ENCODE peak calls at places on chromosomes 4 and X, in seven cellular contexts. P is A549, Z is tibial artery, R is HepG2, F is PC-3, U is heart left ventricle, M is Panc1. C is an unnamed sample. For H3K4me1, the result is how much of the 10 kb centered on the place peaks cover.

GRCh38 chr4:101419324-101420135 is 72.2 kb upstream of the PPP3CA start:
- DNase-seq in P (no peak), Z (no peak), R (no peak), F (peak), U (no peak), M (no peak), C (no peak)

GRCh38 chrX:102976290-102976689 is 39.2 kb downstream of the RAB40AL start:
- DNase-seq in P (no peak), Z (no peak), R (no peak), F (peak), U (no peak), M (no peak), C (no peak)

GRCh38 chr4:114879916-114880315 is 233.5 kb downstream of the NDST4 start:
- DNase-seq in P (no peak), Z (no peak), R (no peak), F (no peak), U (no peak), M (no peak), C (no peak)

GRCh38 chrX:72101597-72102037 is 30.1 kb downstream of the RTL5 start:
- DNase-seq in P (no peak), Z (no peak), R (no peak), F (no peak), U (no peak), M (no peak), C (no peak)

GRCh38 chr4:13524504-13525243 is 19.6 kb downstream of the NKX3-2 start:
- DNase-seq in P (no peak), Z (no peak), R (no peak), F (no peak), U (no peak), M (no peak), C (no peak)

GRCh38 chr4:7754565-7755262 is 184.9 kb downstream of the AFAP1 start:
- DNase-seq in P (no peak), Z (no peak), R (no peak), F (no peak), U (peak), M (no peak), C (no peak)

GRCh38 chr4:109930872-109931271 is 18.2 kb downstream of the EGF start:
- DNase-seq in P (no peak), Z (no peak), R (no peak), F (no peak), U (no peak), M (no peak), C (no peak)

GRCh38 chr4:109472343-109472761 is 38.7 kb downstream of the SEC24B start:
- DNase-seq in P (peak), Z (no peak), R (no peak), F (peak), U (no peak), M (no peak), C (no peak)

GRCh38 chrX:12007881-12008280 is 130.4 kb upstream of the FRMPD4 start:
- DNase-seq in P (peak), Z (no peak), R (no peak), F (peak), U (no peak), M (no peak), C (no peak)

GRCh38 chr4:2251795-2252529 is 9.9 kb downstream of the MXD4 start:
- DNase-seq in P (no peak), Z (peak), R (no peak), F (no peak), U (peak), M (no peak), C (no peak)

GRCh38 chr4:133178960-133179359 is 29.9 kb downstream of the PCDH10 start:
- DNase-seq in P (no peak), Z (no peak), R (no peak), F (no peak), U (no peak), M (no peak), C (no peak)

GRCh38 chr4:87239821-87240220 is 19.4 kb upstream of the KLHL8 start:
- DNase-seq in P (peak), Z (no peak), R (no peak), F (peak), U (no peak), M (no peak), C (no peak)

GRCh38 chrX:12403474-12404082 is 265.3 kb downstream of the FRMPD4 start:
- DNase-seq in P (no peak), Z (no peak), R (no peak), F (no peak), U (no peak), M (no peak), C (no peak)

GRCh38 chr4:181261279-181261678 is 981.9 kb upstream of the TENM3 start:
- DNase-seq in P (no peak), Z (no peak), R (no peak), F (no peak), U (no peak), M (no peak), C (no peak)

GRCh38 chr4:71360844-71361243 is 22.0 kb downstream of the SLC4A4 start:
- DNase-seq in P (no peak), Z (no peak), R (no peak), F (no peak), U (no peak), M (no peak), C (peak)

GRCh38 chr4:19675172-19675811 is 576.4 kb upstream of the SLIT2 start:
- DNase-seq in P (no peak), Z (no peak), R (no peak), F (no peak), U (no peak), M (no peak), C (no peak)

GRCh38 chrX:25144043-25144940 is 128.5 kb upstream of the ARX start:
- DNase-seq in P (peak), Z (peak), R (peak), F (peak), U (no peak), M (peak), C (peak)

GRCh38 chr4:181676546-181676945 is 566.7 kb upstream of the TENM3 start:
- DNase-seq in P (no peak), Z (no peak), R (no peak), F (no peak), U (no peak), M (no peak), C (no peak)

GRCh38 chr4:56183344-56183959 is 203.8 kb downstream of the AASDH start:
- DNase-seq in P (peak), Z (no peak), R (no peak), F (no peak), U (no peak), M (no peak), C (no peak)

GRCh38 chrX:152061083-152061482 is 77.3 kb downstream of the MAGEA10 start:
- DNase-seq in P (no peak), Z (no peak), R (no peak), F (no peak), U (no peak), M (no peak), C (no peak)

GRCh38 chr4:56976283-56976877 is 1.0 kb downstream of the NOA1 start:
- DNase-seq in P (no peak), Z (no peak), R (peak), F (no peak), U (no peak), M (no peak), C (no peak)

DNA sequence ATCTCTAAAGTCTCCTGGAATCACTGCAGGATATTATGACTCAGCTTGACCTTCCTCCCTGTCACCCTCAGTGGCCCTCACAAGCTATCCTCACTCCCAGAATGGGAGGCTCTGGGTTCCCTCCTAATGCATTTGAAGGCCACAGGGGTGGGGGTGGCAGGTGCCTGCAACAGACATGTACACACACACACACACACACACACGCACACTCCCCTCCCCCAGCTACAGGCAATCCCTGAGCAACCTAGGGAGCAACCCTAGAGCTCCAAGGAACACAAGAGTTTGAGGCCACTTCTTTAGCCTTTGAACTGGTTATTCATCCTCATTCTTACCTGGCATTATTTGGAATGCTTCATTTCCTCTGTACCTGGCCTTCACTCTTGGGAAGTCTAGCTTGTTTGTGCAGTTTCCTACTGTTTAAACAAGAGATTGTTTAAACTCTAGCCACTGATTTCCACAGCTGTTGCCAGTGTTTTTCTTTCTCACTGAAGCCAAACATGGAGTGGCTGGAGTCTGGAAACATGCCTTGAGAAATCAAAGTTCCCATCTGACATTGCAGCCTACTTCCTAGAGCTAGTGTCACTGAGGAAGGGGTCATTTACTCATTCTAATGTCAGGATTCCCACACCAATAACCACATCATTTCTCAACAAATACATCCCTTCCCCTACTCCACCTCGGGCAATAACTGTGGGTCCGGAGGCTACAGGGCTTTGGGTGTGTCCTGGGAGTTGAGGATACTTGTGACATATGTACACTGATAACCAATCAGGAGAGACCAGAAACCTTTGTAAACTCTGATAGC is 37.7 kb downstream of the MAOA start:
- DNase-seq in P (peak), Z (no peak), R (peak), F (peak), U (no peak), M (no peak), C (peak)
- H3K4me1 ChIP-seq in P (under half), Z (under half), R (half or more), F (under half), U (under half), M (under half), C (under half)

GRCh38 chrX:3713937-3714434 is 537 bp upstream of the PRKX start:
- DNase-seq in P (no peak), Z (no peak), R (no peak), F (peak), U (no peak), M (no peak), C (peak)
- H3K4me1 ChIP-seq in P (under half), Z (under half), R (under half), F (under half), U (under half), M (under half), C (under half)

GRCh38 chrX:49269768-49270248 is at the start of gene PPP1R3F:
- DNase-seq in P (no peak), Z (no peak), R (no peak), F (no peak), U (no peak), M (no peak), C (peak)
- H3K4me1 ChIP-seq in P (under half), Z (under half), R (under half), F (under half), U (under half), M (under half), C (under half)

GRCh38 chr4:40245794-40246546 is 49.1 kb downstream of the RHOH start:
- DNase-seq in P (no peak), Z (no peak), R (no peak), F (no peak), U (no peak), M (no peak), C (no peak)
- H3K4me1 ChIP-seq in P (under half), Z (under half), R (under half), F (under half), U (under half), M (under half), C (under half)

GRCh38 chr4:5892321-5893012 is 419 bp downstream of the CRMP1 start:
- DNase-seq in P (no peak), Z (no peak), R (no peak), F (no peak), U (no peak), M (no peak), C (no peak)

GRCh38 chr4:5894266-5894665 is 1.4 kb upstream of the CRMP1 start:
- DNase-seq in P (no peak), Z (no peak), R (no peak), F (no peak), U (no peak), M (no peak), C (no peak)

GRCh38 chr4:5893013-5893580 is at the start of gene CRMP1:
- DNase-seq in P (no peak), Z (no peak), R (no peak), F (no peak), U (no peak), M (no peak), C (no peak)

GRCh38 chr4:5895287-5895686 is 2.4 kb upstream of the CRMP1 start:
- DNase-seq in P (no peak), Z (no peak), R (no peak), F (no peak), U (no peak), M (no peak), C (no peak)

GRCh38 chr4:5893591-5893990 is 705 bp upstream of the CRMP1 start:
- DNase-seq in P (no peak), Z (no peak), R (no peak), F (no peak), U (no peak), M (no peak), C (no peak)
- H3K4me1 ChIP-seq in P (under half), Z (under half), R (under half), F (under half), U (under half), M (under half), C (under half)

GRCh38 chrX:150542846-150543229 is 25.6 kb upstream of the MTM1 start:
- DNase-seq in P (no peak), Z (no peak), R (no peak), F (no peak), U (no peak), M (no peak), C (no peak)
- H3K4me1 ChIP-seq in P (under half), Z (under half), R (under half), F (under half), U (under half), M (under half), C (under half)

DNA sequence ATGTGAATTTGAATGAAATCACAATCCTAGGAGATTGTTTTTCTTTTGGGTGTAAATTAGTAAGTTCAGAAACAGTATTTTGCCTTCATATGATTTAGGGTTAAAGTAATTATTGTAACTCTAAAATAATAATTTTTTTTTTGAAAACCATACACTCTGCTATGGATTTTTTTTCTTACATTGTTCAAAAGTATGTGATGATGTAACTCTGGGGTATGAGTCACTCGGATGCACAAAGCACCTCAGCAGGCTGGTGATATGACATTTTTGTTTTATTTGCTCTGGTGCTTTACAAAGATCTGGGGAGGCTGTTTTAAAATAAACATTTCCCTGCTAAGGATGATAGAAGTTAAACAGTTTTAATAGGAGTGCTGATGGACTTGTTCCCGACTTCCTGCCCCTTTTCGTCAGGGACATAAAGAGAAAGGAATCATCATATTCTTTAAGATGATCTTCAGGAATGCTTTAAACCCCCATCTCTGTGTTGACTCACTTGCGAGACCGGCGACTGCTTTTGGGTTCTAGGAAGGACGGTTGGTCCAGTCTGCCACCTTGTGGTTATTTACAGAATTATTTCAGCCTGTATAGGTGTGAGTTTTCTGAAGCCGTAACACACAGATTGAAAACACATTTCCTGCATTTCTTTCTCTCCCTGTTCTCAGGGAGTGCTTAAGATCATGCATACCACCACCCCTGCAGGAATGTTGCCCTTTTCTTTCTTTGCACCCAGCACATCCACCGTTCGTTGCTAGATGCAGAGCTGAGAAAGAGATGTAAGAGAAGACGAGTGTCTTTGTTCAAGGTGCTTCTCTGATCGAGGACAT is 72.5 kb downstream of the RAPGEF2 start:
- DNase-seq in P (peak), Z (peak), R (peak), F (peak), U (no peak), M (peak), C (no peak)
- H3K4me1 ChIP-seq in P (half or more), Z (under half), R (under half), F (under half), U (half or more), M (under half), C (under half)

GRCh38 chr4:1212546-1213335 is 36.2 kb downstream of the CTBP1 start:
- DNase-seq in P (no peak), Z (no peak), R (no peak), F (no peak), U (peak), M (no peak), C (no peak)

GRCh38 chr4:1216076-1216614 is 32.8 kb downstream of the CTBP1 start:
- DNase-seq in P (no peak), Z (no peak), R (no peak), F (no peak), U (no peak), M (no peak), C (no peak)

GRCh38 chr4:1213336-1213995 is 35.5 kb downstream of the CTBP1 start:
- DNase-seq in P (no peak), Z (no peak), R (no peak), F (no peak), U (peak), M (no peak), C (no peak)

GRCh38 chr4:1215347-1216075 is 33.4 kb downstream of the CTBP1 start:
- DNase-seq in P (no peak), Z (no peak), R (no peak), F (no peak), U (no peak), M (no peak), C (peak)

DNA sequence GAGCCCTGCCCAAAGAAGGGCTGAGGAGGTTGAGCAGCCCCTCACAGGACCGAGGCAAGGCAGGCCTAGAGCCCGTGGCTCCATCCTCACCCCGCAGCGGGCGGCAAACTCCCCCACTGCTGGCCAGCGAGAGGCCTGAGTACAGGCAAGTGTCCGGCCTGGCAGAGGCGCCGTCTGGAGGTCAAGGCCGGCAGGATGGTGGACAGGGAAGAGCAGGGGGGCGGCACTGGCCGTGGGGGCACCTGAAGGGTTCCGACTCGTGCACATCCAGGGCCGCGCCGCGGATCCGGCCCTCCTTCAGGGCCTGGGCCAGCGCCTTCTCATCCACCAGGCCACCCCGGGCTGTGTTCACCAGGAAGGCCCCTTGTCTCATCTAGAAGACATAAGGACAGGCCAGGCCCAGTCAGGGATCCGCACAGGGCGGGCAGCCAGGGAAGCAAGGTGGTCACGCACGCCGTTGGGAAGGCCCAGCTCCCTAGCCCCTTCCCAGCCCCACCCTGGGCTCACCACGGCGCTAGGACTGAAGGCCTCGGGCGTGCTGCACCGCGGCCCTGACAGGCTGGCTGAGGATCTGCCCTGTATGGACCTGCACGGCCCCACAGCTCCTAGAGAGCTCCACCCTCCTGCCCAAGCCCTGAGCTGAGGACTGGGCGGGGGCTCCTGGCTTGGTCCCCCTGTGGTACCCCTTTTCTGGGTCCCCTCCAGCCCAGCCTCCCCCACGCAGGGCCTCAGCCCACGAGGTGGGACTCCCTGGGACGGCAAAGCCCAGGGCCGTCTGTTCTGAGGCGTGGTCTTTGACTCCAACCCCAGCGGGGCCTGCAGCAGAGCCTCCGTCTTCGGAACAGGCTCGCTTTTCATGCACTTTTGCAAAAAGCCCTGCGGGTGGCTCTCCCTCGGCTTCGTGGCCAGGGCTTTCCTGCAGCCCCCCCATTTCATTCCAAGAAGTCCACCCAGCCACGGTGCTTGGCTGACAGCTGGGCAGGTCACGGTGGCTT is 34.5 kb downstream of the CTBP1 start:
- DNase-seq in P (no peak), Z (no peak), R (no peak), F (no peak), U (peak), M (no peak), C (no peak)
- H3K4me1 ChIP-seq in P (under half), Z (under half), R (under half), F (under half), U (half or more), M (under half), C (under half)

GRCh38 chr4:111957131-111957530 is 188.1 kb upstream of the FAM241A start:
- DNase-seq in P (no peak), Z (no peak), R (no peak), F (no peak), U (no peak), M (no peak), C (no peak)

GRCh38 chr4:111960241-111960667 is 185.0 kb upstream of the FAM241A start:
- DNase-seq in P (peak), Z (no peak), R (no peak), F (peak), U (no peak), M (no peak), C (no peak)

GRCh38 chr4:111957992-111958391 is 187.3 kb upstream of the FAM241A start:
- DNase-seq in P (peak), Z (no peak), R (no peak), F (no peak), U (no peak), M (no peak), C (peak)

GRCh38 chr4:111961806-111962205 is 183.4 kb upstream of the FAM241A start:
- DNase-seq in P (no peak), Z (no peak), R (no peak), F (no peak), U (no peak), M (no peak), C (no peak)

DNA sequence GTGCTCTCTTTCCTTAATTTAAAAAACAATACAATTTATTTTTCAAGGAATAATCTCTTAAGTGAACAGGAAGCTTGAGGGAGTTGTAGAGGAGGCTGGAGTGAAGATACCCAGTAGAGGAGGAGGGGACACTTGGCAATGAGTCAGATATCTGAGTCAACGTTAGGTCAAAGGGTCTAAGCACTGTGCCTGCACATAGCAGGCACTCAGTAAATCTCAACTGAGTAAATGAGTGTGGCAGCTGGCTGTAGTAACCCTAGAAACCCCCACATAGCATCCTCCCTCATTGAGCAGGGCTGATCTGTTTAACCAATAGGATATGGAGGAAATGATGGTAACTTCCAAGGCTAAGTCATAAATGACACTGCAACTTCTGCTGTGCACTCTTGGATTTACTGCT is 186.1 kb upstream of the FAM241A start:
- DNase-seq in P (peak), Z (no peak), R (peak), F (peak), U (no peak), M (no peak), C (no peak)
- H3K4me1 ChIP-seq in P (under half), Z (under half), R (under half), F (under half), U (under half), M (under half), C (under half)

C was measured in mucosa of descending colon.